ENCODE peak calls at places on chromosome 22, in four cellular contexts. G is tibial nerve, A is cardiac muscle cell, N is adrenal gland. W is an unnamed sample.

GRCh38 chr22:39718921-39719320 is 148.4 kb downstream of the CACNA1I start:
- DNase-seq in G (no peak), A (no peak), N (no peak), W (no peak)

GRCh38 chr22:47205562-47205961 is 443.1 kb downstream of the TBC1D22A start:
- DNase-seq in G (no peak), A (no peak), N (no peak), W (no peak)

GRCh38 chr22:48673806-48674500 is 1153.7 kb downstream of the BRD1 start:
- DNase-seq in G (no peak), A (no peak), N (no peak), W (no peak)

GRCh38 chr22:48737461-48738203 is 1090.0 kb downstream of the BRD1 start:
- DNase-seq in G (no peak), A (no peak), N (no peak), W (no peak)

GRCh38 chr22:24775769-24776492 is 1.4 kb upstream of the PIWIL3 start:
- DNase-seq in G (no peak), A (peak; percentile 29), N (no peak), W (no peak)

GRCh38 chr22:45804986-45805325 is 133.3 kb downstream of the ATXN10 start:
- DNase-seq in G (no peak), A (peak; percentile 96), N (no peak), W (no peak)

GRCh38 chr22:39456262-39457046 is at the start of gene MGAT3:
- DNase-seq in G (no peak), A (no peak), N (no peak), W (peak; percentile 72)

GRCh38 chr22:40708177-40708576 is 28.9 kb downstream of the MCHR1 start:
- DNase-seq in G (no peak), A (no peak), N (no peak), W (no peak)

GRCh38 chr22:31945478-31945815 is 1.1 kb downstream of the YWHAH start:
- DNase-seq in G (no peak), A (no peak), N (no peak), W (no peak)

GRCh38 chr22:35330258-35330861 is 30.7 kb downstream of the TOM1 start:
- DNase-seq in G (peak; percentile 70), A (peak; percentile 95), N (peak; percentile 95), W (peak; percentile 72)

GRCh38 chr22:26399288-26399687 is 29.8 kb upstream of the ASPHD2 start:
- DNase-seq in G (no peak), A (no peak), N (no peak), W (no peak)

GRCh38 chr22:48887394-48888332 is 940.0 kb downstream of the BRD1 start:
- DNase-seq in G (no peak), A (no peak), N (no peak), W (no peak)

GRCh38 chr22:41933411-41934177 is 7.0 kb upstream of the TNFRSF13C start:
- DNase-seq in G (no peak), A (no peak), N (no peak), W (no peak)

GRCh38 chr22:39220897-39221850 is 23.6 kb downstream of the PDGFB start:
- DNase-seq in G (no peak), A (peak; percentile 90), N (no peak), W (no peak)

GRCh38 chr22:42273855-42274451 is 3.5 kb upstream of the TCF20 start:
- DNase-seq in G (no peak), A (no peak), N (no peak), W (no peak)

GRCh38 chr22:39383841-39384625 is 15.5 kb upstream of the TAB1 start:
- DNase-seq in G (no peak), A (no peak), N (no peak), W (no peak)

GRCh38 chr22:35437038-35437437 is 37.1 kb downstream of the MCM5 start:
- DNase-seq in G (no peak), A (no peak), N (no peak), W (peak; percentile 45)

GRCh38 chr22:31820655-31821054 is 66.8 kb downstream of the DEPDC5 start:
- DNase-seq in G (no peak), A (no peak), N (no peak), W (no peak)

GRCh38 chr22:46317646-46318045 is 17.9 kb upstream of the TRMU start:
- DNase-seq in G (no peak), A (no peak), N (no peak), W (no peak)

GRCh38 chr22:32204856-32205722 is at the start of gene RFPL2:
- DNase-seq in G (no peak), A (peak; percentile 15), N (peak; percentile 29), W (peak; percentile 22)

GRCh38 chr22:25012743-25013142 is 60.2 kb downstream of the KIAA1671 start:
- DNase-seq in G (no peak), A (no peak), N (no peak), W (no peak)

GRCh38 chr22:20018001-20018400 is 1.4 kb upstream of the ARVCF start:
- DNase-seq in G (no peak), A (no peak), N (no peak), W (no peak)

GRCh38 chr22:20015971-20016733 is 471 bp downstream of the ARVCF start:
- DNase-seq in G (no peak), A (no peak), N (no peak), W (peak; percentile 24)

GRCh38 chr22:20015187-20015625 is 1.4 kb downstream of the ARVCF start:
- DNase-seq in G (no peak), A (no peak), N (no peak), W (no peak)

GRCh38 chr22:20017622-20017958 is 967 bp upstream of the ARVCF start:
- DNase-seq in G (no peak), A (no peak), N (no peak), W (no peak)

GRCh38 chr22:20016734-20017621 is at the start of gene ARVCF:
- DNase-seq in G (peak; percentile 83), A (peak; percentile 92), N (peak; percentile 89), W (peak; percentile 89)
- TF ChIP-seq CTCF in G (peak; percentile 22), A (peak; percentile 10), N (peak; percentile 29), W (peak; percentile 35)

GRCh38 chr22:30513462-30513861 is 8.0 kb upstream of the SEC14L4 start:
- DNase-seq in G (no peak), A (no peak), N (no peak), W (no peak)
- TF ChIP-seq CTCF in G (no peak), A (no peak), N (no peak), W (no peak)

GRCh38 chr22:36532466-36532865 is 3.5 kb upstream of the EIF3D start:
- DNase-seq in G (no peak), A (no peak), N (no peak), W (no peak)

GRCh38 chr22:36528336-36528735 is 630 bp downstream of the EIF3D start:
- DNase-seq in G (no peak), A (peak; percentile 19), N (no peak), W (peak; percentile 25)

DNA sequence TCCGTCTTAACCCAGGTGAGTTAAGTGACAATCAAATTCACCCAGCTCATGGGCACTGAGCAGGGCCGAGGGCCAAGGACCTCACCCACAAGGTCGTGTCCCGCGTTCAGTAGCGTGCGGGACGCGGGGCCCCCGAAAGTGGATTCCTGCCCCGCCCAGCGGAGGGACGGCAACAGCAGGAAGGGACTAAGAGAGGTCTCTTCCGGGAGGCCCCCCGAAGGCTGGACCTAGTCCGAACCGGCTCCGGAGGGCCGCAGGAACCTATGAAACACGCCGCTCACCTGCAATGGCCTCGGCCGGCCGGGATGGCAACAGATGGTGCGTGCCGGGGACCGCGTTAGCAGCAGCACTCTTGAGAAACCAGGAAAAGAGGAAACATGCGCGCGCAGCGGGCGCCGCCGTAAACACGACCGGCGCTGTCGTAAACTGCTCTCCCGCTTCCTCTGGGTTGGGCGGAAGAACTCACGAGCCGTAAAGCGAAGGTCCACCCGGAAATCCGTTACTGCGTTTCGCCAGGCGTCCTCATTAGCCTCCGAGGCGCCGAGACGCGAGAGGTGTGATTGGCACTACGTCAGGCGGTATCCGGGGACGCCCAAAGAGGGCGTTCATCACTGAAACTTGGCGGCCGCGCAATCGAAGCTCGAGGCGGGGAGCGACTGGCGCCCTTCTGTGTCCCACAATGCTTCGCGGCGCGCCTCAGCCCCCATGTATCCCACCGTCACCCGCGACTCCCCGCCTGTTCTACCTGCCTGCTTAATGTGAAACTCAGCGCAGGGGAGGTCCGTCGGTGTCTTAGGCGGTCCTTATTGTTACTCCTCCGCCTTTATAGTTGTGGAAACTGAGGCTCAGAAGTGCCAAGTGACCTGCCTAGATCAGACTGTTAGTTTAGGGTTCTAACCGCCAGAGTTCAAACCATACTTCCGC is at the start of gene EIF3D:
- DNase-seq in G (peak; percentile 95), A (peak; percentile 100), N (peak; percentile 98), W (peak; percentile 99)
- TF ChIP-seq CTCF in G (no peak), A (no peak), N (no peak), W (no peak)

GRCh38 chr22:36745301-36745995 is 30.5 kb downstream of the IFT27 start:
- DNase-seq in G (no peak), A (no peak), N (no peak), W (no peak)
- TF ChIP-seq CTCF in G (no peak), A (no peak), N (no peak), W (no peak)

GRCh38 chr22:29994027-29994715 is 86.1 kb upstream of the HORMAD2 start:
- DNase-seq in G (no peak), A (peak; percentile 43), N (no peak), W (no peak)
- TF ChIP-seq CTCF in G (no peak), A (no peak), N (no peak), W (no peak)

DNA sequence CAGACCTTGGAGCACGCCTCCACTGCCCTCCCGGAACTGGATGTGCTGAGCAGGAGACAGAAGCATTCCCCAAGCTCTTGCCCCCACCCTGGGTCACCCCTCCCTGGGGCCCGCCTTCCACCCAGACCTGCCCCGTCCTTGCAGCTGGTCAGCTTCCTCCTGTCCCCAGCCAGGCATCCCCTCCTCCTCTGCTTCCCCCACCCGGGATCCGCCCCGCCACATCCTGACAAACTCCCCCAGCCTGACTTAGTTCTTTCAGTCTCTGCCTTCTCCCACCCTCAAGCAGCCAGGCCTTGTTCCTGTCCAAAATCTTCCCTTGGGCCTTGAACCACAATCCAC is 1.1 kb upstream of the PLXNB2 start:
- DNase-seq in G (peak; percentile 62), A (peak; percentile 89), N (peak; percentile 94), W (no peak)
- TF ChIP-seq CTCF in G (no peak), A (no peak), N (no peak), W (no peak)

GRCh38 chr22:22462813-22463567 is 45.6 kb downstream of the ZNF280B start:
- DNase-seq in G (no peak), A (peak; percentile 4), N (no peak), W (no peak)
- TF ChIP-seq CTCF in G (no peak), A (peak; percentile 37), N (no peak), W (no peak)

GRCh38 chr22:37924386-37925065 is 18.4 kb downstream of the MICALL1 start:
- DNase-seq in G (no peak), A (no peak), N (no peak), W (no peak)
- TF ChIP-seq CTCF in G (no peak), A (no peak), N (no peak), W (no peak)

GRCh38 chr22:27597703-27598444 is 203.7 kb downstream of the MN1 start:
- DNase-seq in G (no peak), A (peak; percentile 21), N (no peak), W (no peak)
- TF ChIP-seq CTCF in G (no peak), A (no peak), N (no peak), W (no peak)

W was measured in activated CD8-positive, alpha-beta T cell treated with anti-CD3 and anti-CD28 coated beads for 36 hours.